ENCODE peak calls at places on chromosome 3, in nine cellular contexts. One of them, this sample, is unnamed.
A peak's percentile ranks its signal among the peaks of the same experiment; 100 is the strongest.

GRCh38 chr3:79473993-79474392 is 293.8 kb downstream of the ROBO1 start:
- DNase-seq in IMR-90: no peak
- DNase-seq in lower leg skin: no peak
- DNase-seq in body of pancreas: no peak
- DNase-seq in suprapubic skin: no peak
- DNase-seq in H1: no peak
- DNase-seq in A549: no peak
- DNase-seq in K562: no peak
- DNase-seq in gastrocnemius medialis: no peak
- DNase-seq in this sample: no peak

GRCh38 chr3:29284578-29284977 is 3.7 kb downstream of the RBMS3 start:
- DNase-seq in A549: no peak
- DNase-seq in IMR-90: peak; percentile 25
- DNase-seq in gastrocnemius medialis: no peak
- DNase-seq in K562: no peak
- DNase-seq in H1: no peak
- DNase-seq in lower leg skin: no peak
- DNase-seq in suprapubic skin: no peak
- DNase-seq in body of pancreas: no peak
- DNase-seq in this sample: no peak

GRCh38 chr3:111227216-111227615 is 155.6 kb downstream of the NECTIN3 start:
- DNase-seq in body of pancreas: no peak
- DNase-seq in A549: no peak
- DNase-seq in K562: no peak
- DNase-seq in H1: no peak
- DNase-seq in lower leg skin: no peak
- DNase-seq in gastrocnemius medialis: no peak
- DNase-seq in suprapubic skin: no peak
- DNase-seq in IMR-90: peak; percentile 69
- DNase-seq in this sample: no peak

GRCh38 chr3:29099296-29099695 is 181.6 kb upstream of the RBMS3 start:
- DNase-seq in lower leg skin: no peak
- DNase-seq in IMR-90: peak; percentile 10
- DNase-seq in K562: no peak
- DNase-seq in A549: no peak
- DNase-seq in suprapubic skin: no peak
- DNase-seq in body of pancreas: no peak
- DNase-seq in gastrocnemius medialis: no peak
- DNase-seq in H1: no peak
- DNase-seq in this sample: no peak

GRCh38 chr3:154766765-154767503 is 313.2 kb upstream of the MME start:
- DNase-seq in suprapubic skin: no peak
- DNase-seq in gastrocnemius medialis: no peak
- DNase-seq in H1: no peak
- DNase-seq in IMR-90: no peak
- DNase-seq in K562: peak; percentile 27
- DNase-seq in A549: no peak
- DNase-seq in body of pancreas: no peak
- DNase-seq in lower leg skin: no peak
- DNase-seq in this sample: no peak

GRCh38 chr3:43215684-43216336 is 70.5 kb upstream of the SNRK start:
- DNase-seq in lower leg skin: no peak
- DNase-seq in K562: no peak
- DNase-seq in A549: peak; percentile 3
- DNase-seq in H1: no peak
- DNase-seq in gastrocnemius medialis: no peak
- DNase-seq in suprapubic skin: no peak
- DNase-seq in IMR-90: no peak
- DNase-seq in body of pancreas: no peak
- DNase-seq in this sample: no peak

GRCh38 chr3:49799105-49799504 is 568 bp downstream of the CDHR4 start:
- DNase-seq in H1: no peak
- DNase-seq in gastrocnemius medialis: no peak
- DNase-seq in lower leg skin: no peak
- DNase-seq in IMR-90: no peak
- DNase-seq in A549: no peak
- DNase-seq in suprapubic skin: no peak
- DNase-seq in body of pancreas: no peak
- DNase-seq in K562: no peak
- DNase-seq in this sample: no peak

GRCh38 chr3:13636874-13637273 is 87.9 kb downstream of the FBLN2 start:
- DNase-seq in gastrocnemius medialis: no peak
- DNase-seq in lower leg skin: no peak
- DNase-seq in H1: no peak
- DNase-seq in suprapubic skin: no peak
- DNase-seq in body of pancreas: no peak
- DNase-seq in A549: no peak
- DNase-seq in K562: no peak
- DNase-seq in IMR-90: no peak
- DNase-seq in this sample: no peak

GRCh38 chr3:192933779-192934456 is 16.3 kb upstream of the MB21D2 start:
- DNase-seq in lower leg skin: no peak
- DNase-seq in body of pancreas: no peak
- DNase-seq in suprapubic skin: no peak
- DNase-seq in A549: no peak
- DNase-seq in IMR-90: peak; percentile 73
- DNase-seq in H1: no peak
- DNase-seq in gastrocnemius medialis: no peak
- DNase-seq in K562: no peak
- DNase-seq in this sample: no peak

GRCh38 chr3:147809206-147809605 is 400.0 kb downstream of the ZIC1 start:
- DNase-seq in H1: no peak
- DNase-seq in lower leg skin: no peak
- DNase-seq in gastrocnemius medialis: no peak
- DNase-seq in suprapubic skin: no peak
- DNase-seq in IMR-90: no peak
- DNase-seq in body of pancreas: no peak
- DNase-seq in A549: no peak
- DNase-seq in K562: no peak
- DNase-seq in this sample: no peak

GRCh38 chr3:169694117-169694516 is 30.6 kb upstream of the MECOM start:
- DNase-seq in body of pancreas: no peak
- DNase-seq in K562: peak; percentile 9
- DNase-seq in A549: no peak
- DNase-seq in H1: no peak
- DNase-seq in lower leg skin: no peak
- DNase-seq in IMR-90: peak; percentile 8
- DNase-seq in gastrocnemius medialis: no peak
- DNase-seq in suprapubic skin: no peak
- DNase-seq in this sample: no peak

GRCh38 chr3:61663728-61664492 is 102.5 kb downstream of the PTPRG start:
- DNase-seq in H1: no peak
- DNase-seq in body of pancreas: no peak
- DNase-seq in K562: no peak
- DNase-seq in A549: peak; percentile 21
- DNase-seq in suprapubic skin: no peak
- DNase-seq in lower leg skin: no peak
- DNase-seq in IMR-90: peak; percentile 97
- DNase-seq in gastrocnemius medialis: no peak
- DNase-seq in this sample: peak; percentile 70

GRCh38 chr3:139557041-139557440 is 17.5 kb upstream of the RBP1 start:
- DNase-seq in IMR-90: no peak
- DNase-seq in suprapubic skin: no peak
- DNase-seq in K562: no peak
- DNase-seq in A549: no peak
- DNase-seq in gastrocnemius medialis: no peak
- DNase-seq in body of pancreas: peak; percentile 53
- DNase-seq in H1: no peak
- DNase-seq in lower leg skin: no peak
- DNase-seq in this sample: no peak

GRCh38 chr3:3074551-3075257 is 35.5 kb downstream of the IL5RA start:
- DNase-seq in gastrocnemius medialis: no peak
- DNase-seq in IMR-90: no peak
- DNase-seq in lower leg skin: no peak
- DNase-seq in H1: no peak
- DNase-seq in body of pancreas: no peak
- DNase-seq in A549: no peak
- DNase-seq in K562: no peak
- DNase-seq in suprapubic skin: no peak
- DNase-seq in this sample: no peak

GRCh38 chr3:58672451-58672850 is 5.9 kb upstream of the FAM3D start:
- DNase-seq in H1: no peak
- DNase-seq in gastrocnemius medialis: no peak
- DNase-seq in suprapubic skin: no peak
- DNase-seq in body of pancreas: peak; percentile 48
- DNase-seq in lower leg skin: no peak
- DNase-seq in K562: no peak
- DNase-seq in IMR-90: no peak
- DNase-seq in A549: no peak
- DNase-seq in this sample: no peak

GRCh38 chr3:64151335-64151871 is 73.9 kb downstream of the PRICKLE2 start:
- DNase-seq in A549: no peak
- DNase-seq in gastrocnemius medialis: no peak
- DNase-seq in body of pancreas: no peak
- DNase-seq in suprapubic skin: no peak
- DNase-seq in H1: no peak
- DNase-seq in K562: no peak
- DNase-seq in lower leg skin: peak; percentile 4
- DNase-seq in IMR-90: no peak
- DNase-seq in this sample: no peak

GRCh38 chr3:118882353-118882947 is 152.2 kb downstream of the IGSF11 start:
- DNase-seq in A549: peak; percentile 38
- DNase-seq in gastrocnemius medialis: peak; percentile 6
- DNase-seq in H1: no peak
- DNase-seq in suprapubic skin: no peak
- DNase-seq in IMR-90: peak; percentile 55
- DNase-seq in lower leg skin: peak; percentile 88
- DNase-seq in K562: peak; percentile 70
- DNase-seq in body of pancreas: peak; percentile 85
- DNase-seq in this sample: peak; percentile 14

GRCh38 chr3:67648229-67648628 is 6.2 kb downstream of the SUCLG2 start:
- DNase-seq in lower leg skin: no peak
- DNase-seq in body of pancreas: peak; percentile 10
- DNase-seq in A549: no peak
- DNase-seq in IMR-90: no peak
- DNase-seq in suprapubic skin: no peak
- DNase-seq in gastrocnemius medialis: no peak
- DNase-seq in K562: no peak
- DNase-seq in H1: no peak
- DNase-seq in this sample: no peak
- TF ChIP-seq POLR2A in lower leg skin: no peak
- TF ChIP-seq POLR2A in body of pancreas: no peak
- TF ChIP-seq POLR2A in A549: no peak
- TF ChIP-seq POLR2A in IMR-90: no peak
- TF ChIP-seq POLR2A in suprapubic skin: no peak
- TF ChIP-seq POLR2A in gastrocnemius medialis: no peak
- TF ChIP-seq POLR2A in K562: no peak
- TF ChIP-seq POLR2A in H1: no peak
- TF ChIP-seq POLR2A in this sample: no peak

GRCh38 chr3:146019508-146019907 is 141.5 kb downstream of the PLOD2 start:
- DNase-seq in H1: no peak
- DNase-seq in A549: no peak
- DNase-seq in K562: no peak
- DNase-seq in lower leg skin: no peak
- DNase-seq in IMR-90: peak; percentile 8
- DNase-seq in body of pancreas: no peak
- DNase-seq in gastrocnemius medialis: no peak
- DNase-seq in suprapubic skin: no peak
- DNase-seq in this sample: no peak
- TF ChIP-seq POLR2A in H1: no peak
- TF ChIP-seq POLR2A in A549: no peak
- TF ChIP-seq POLR2A in K562: no peak
- TF ChIP-seq POLR2A in lower leg skin: no peak
- TF ChIP-seq POLR2A in IMR-90: no peak
- TF ChIP-seq POLR2A in body of pancreas: no peak
- TF ChIP-seq POLR2A in gastrocnemius medialis: no peak
- TF ChIP-seq POLR2A in suprapubic skin: no peak
- TF ChIP-seq POLR2A in this sample: no peak

DNA sequence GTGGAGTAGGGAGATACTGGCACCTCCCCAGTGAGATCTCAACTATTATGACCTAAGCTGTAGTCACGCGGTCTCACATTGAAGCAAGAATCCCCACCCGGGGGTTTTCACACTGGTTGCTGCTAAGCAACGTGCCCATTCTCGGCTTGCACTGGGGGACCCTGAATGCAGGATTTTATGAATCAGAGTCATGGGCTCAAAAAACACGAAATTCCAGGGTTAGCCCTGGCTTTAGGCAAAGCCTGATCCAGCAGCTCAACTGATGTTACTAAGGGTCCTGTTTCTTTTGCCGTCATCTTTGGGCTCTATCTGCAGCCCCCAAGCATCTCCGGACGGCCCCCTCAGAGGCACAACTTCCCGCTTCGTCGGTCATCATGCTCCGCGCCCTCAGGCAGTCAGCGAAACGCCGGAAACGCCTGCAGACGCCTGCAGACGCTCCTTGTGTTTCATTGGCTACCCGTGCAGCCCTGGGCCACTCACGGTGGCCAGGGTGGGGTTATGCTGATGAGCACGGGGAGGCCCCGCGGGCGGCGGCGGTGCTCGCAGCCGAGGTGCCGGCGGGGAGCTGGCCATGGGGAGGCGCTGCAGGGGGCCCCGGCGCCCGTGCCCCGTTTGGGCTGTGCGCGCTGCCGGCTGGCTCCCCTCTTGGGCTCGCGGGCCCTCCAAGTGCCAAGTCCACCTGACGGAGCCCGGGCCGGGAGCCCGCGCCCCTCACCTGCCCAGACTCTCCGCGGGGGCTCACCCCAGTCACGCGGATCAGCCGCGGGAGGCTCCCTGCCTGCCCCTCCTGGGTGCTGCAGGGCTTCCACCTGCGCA is 25.8 kb downstream of the EFCC1 start:
- DNase-seq in IMR-90: peak; percentile 48
- DNase-seq in body of pancreas: peak; percentile 94
- DNase-seq in H1: peak; percentile 73
- DNase-seq in gastrocnemius medialis: peak; percentile 80
- DNase-seq in suprapubic skin: peak; percentile 92
- DNase-seq in A549: peak; percentile 93
- DNase-seq in lower leg skin: peak; percentile 96
- DNase-seq in K562: peak; percentile 94
- DNase-seq in this sample: peak; percentile 100
- TF ChIP-seq POLR2A in IMR-90: no peak
- TF ChIP-seq POLR2A in body of pancreas: peak; percentile 18
- TF ChIP-seq POLR2A in H1: no peak
- TF ChIP-seq POLR2A in gastrocnemius medialis: peak; percentile 17
- TF ChIP-seq POLR2A in suprapubic skin: peak; percentile 25
- TF ChIP-seq POLR2A in A549: peak; percentile 31
- TF ChIP-seq POLR2A in lower leg skin: no peak
- TF ChIP-seq POLR2A in K562: peak; percentile 69
- TF ChIP-seq POLR2A in this sample: peak; percentile 77

DNA sequence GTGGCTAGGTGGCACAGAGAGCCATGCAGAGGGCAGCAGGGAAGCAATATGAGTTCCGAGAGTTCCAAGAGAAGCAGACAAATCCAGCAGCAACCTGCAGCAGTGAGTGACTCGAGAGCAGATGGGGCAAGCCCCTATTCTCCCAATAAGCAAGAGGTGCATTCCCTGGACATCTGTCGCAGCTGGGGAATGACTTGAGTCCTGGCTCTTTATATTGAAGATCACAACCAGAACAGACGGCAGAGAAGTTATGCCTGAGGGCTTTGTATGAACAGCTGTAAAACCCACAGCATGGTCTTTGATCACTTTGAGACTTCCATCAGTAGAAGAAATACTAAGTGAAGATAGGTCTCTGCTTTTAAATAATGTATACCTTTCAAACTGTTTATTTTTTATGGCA is 23.6 kb upstream of the C3orf22 start:
- DNase-seq in H1: no peak
- DNase-seq in A549: no peak
- DNase-seq in K562: no peak
- DNase-seq in suprapubic skin: no peak
- DNase-seq in body of pancreas: no peak
- DNase-seq in lower leg skin: no peak
- DNase-seq in gastrocnemius medialis: no peak
- DNase-seq in IMR-90: no peak
- DNase-seq in this sample: no peak
- TF ChIP-seq POLR2A in H1: no peak
- TF ChIP-seq POLR2A in A549: no peak
- TF ChIP-seq POLR2A in K562: no peak
- TF ChIP-seq POLR2A in suprapubic skin: no peak
- TF ChIP-seq POLR2A in body of pancreas: no peak
- TF ChIP-seq POLR2A in lower leg skin: no peak
- TF ChIP-seq POLR2A in gastrocnemius medialis: no peak
- TF ChIP-seq POLR2A in IMR-90: no peak
- TF ChIP-seq POLR2A in this sample: no peak